ENCODE peak calls at places on chromosomes 7 and 10, in four cellular contexts. Y is NCI-H1417; E is naive thymus-derived CD8-positive, alpha-beta T cell; U is NCI-H1105. P is an unnamed sample.

GRCh38 chr7:118250860-118251494 is 26.5 kb downstream of the ANKRD7 start:
- DNase-seq in Y (no peak), E (no peak), U (no peak), P (no peak)

GRCh38 chr7:11665381-11665780 is 166.6 kb downstream of the THSD7A start:
- DNase-seq in Y (peak), E (no peak), U (peak), P (no peak)

GRCh38 chr7:45651056-45651444 is 76.9 kb downstream of the ADCY1 start:
- DNase-seq in Y (no peak), E (no peak), U (no peak), P (no peak)

GRCh38 chr7:101232141-101232821 is 5.3 kb downstream of the CLDN15 start:
- DNase-seq in Y (peak), E (no peak), U (peak), P (no peak)

GRCh38 chr10:110600487-110601101 is 33.1 kb downstream of the SMC3 start:
- DNase-seq in Y (no peak), E (no peak), U (no peak), P (no peak)

GRCh38 chr10:87504667-87505365 is at the start of gene MINPP1:
- DNase-seq in Y (peak), E (peak), U (peak), P (peak)

GRCh38 chr10:55897436-55897835 is 463.6 kb downstream of the ZWINT start:
- DNase-seq in Y (no peak), E (no peak), U (no peak), P (no peak)

GRCh38 chr7:156585926-156586325 is 54.6 kb upstream of the RNF32 start:
- DNase-seq in Y (no peak), E (no peak), U (no peak), P (no peak)

GRCh38 chr10:73553316-73553715 is 37.8 kb downstream of the USP54 start:
- DNase-seq in Y (no peak), E (no peak), U (no peak), P (no peak)

GRCh38 chr7:93629291-93629801 is 54.8 kb upstream of the CALCR start:
- DNase-seq in Y (peak), E (no peak), U (no peak), P (no peak)

GRCh38 chr10:14102056-14102455 is 228.7 kb downstream of the FRMD4A start:
- DNase-seq in Y (no peak), E (no peak), U (no peak), P (no peak)

GRCh38 chr10:127612-128432 is 7.4 kb upstream of the ZMYND11 start:
- DNase-seq in Y (no peak), E (no peak), U (no peak), P (peak)

GRCh38 chr7:50914460-50914859 is 131.8 kb upstream of the GRB10 start:
- DNase-seq in Y (no peak), E (no peak), U (no peak), P (no peak)

GRCh38 chr7:84729284-84729683 is 457.6 kb downstream of the SEMA3D start:
- DNase-seq in Y (no peak), E (no peak), U (no peak), P (no peak)

GRCh38 chr10:70582793-70583700 is 19.5 kb downstream of the PRF1 start:
- DNase-seq in Y (no peak), E (no peak), U (no peak), P (no peak)

GRCh38 chr10:100510533-100511308 is 8.9 kb downstream of the SEC31B start:
- DNase-seq in Y (no peak), E (peak), U (no peak), P (no peak)

GRCh38 chr7:20307901-20308300 is 22.8 kb upstream of the ITGB8 start:
- DNase-seq in Y (peak), E (no peak), U (peak), P (no peak)

GRCh38 chr7:26127411-26127810 is 24.6 kb upstream of the NFE2L3 start:
- DNase-seq in Y (no peak), E (no peak), U (no peak), P (no peak)

P was measured in KG1.